ENCODE peak calls at places on chromosomes 11 and 22, in ten cellular contexts. H is CD8-positive, alpha-beta T cell; L is kidney; B is fibroblast of the aortic adventitia; F is choroid plexus epithelial cell; C is BE2C; X is uterus; Y is tibial artery; T is AG09319; Q is H1. W is an unnamed sample.
A peak's percentile ranks its signal among the peaks of the same experiment; 100 is the strongest.

GRCh38 chr22:48475661-48476345 is 1351.9 kb downstream of the BRD1 start:
- DNase-seq in L (no peak), Y (no peak), X (no peak), T (no peak), B (no peak), C (no peak), H (no peak), Q (no peak), F (no peak), W (no peak)

GRCh38 chr11:18536195-18536594 is 9.5 kb upstream of the TSG101 start:
- DNase-seq in Q (no peak), T (no peak), H (no peak), B (no peak), X (no peak), L (no peak), Y (no peak), F (no peak), C (no peak), W (no peak)

GRCh38 chr11:113681282-113681681 is 24.8 kb downstream of the TMPRSS5 start:
- DNase-seq in X (no peak), F (no peak), T (no peak), L (no peak), H (no peak), C (no peak), Q (no peak), B (no peak), Y (no peak), W (no peak)

GRCh38 chr11:127105578-127105977 is 105.0 kb upstream of the KIRREL3 start:
- DNase-seq in X (no peak), L (no peak), Y (no peak), H (no peak), T (no peak), B (no peak), Q (no peak), F (no peak), C (no peak), W (no peak)

GRCh38 chr22:38989461-38989860 is 7.3 kb downstream of the APOBEC3B start:
- DNase-seq in B (no peak), L (peak; percentile 58), Y (no peak), T (no peak), F (no peak), Q (no peak), X (no peak), C (no peak), H (peak; percentile 44), W (no peak)

GRCh38 chr11:495537-495931 is 11.5 kb downstream of the RNH1 start:
- DNase-seq in T (no peak), H (no peak), F (no peak), Y (no peak), B (no peak), X (no peak), L (no peak), Q (no peak), C (no peak), W (no peak)

GRCh38 chr22:27990451-27990840 is 71.4 kb upstream of the PITPNB start:
- DNase-seq in H (no peak), F (no peak), T (no peak), C (no peak), L (no peak), Q (no peak), Y (no peak), X (no peak), B (no peak), W (no peak)

GRCh38 chr11:6237271-6237670 is 1.6 kb upstream of the CNGA4 start:
- DNase-seq in C (no peak), F (no peak), B (no peak), H (no peak), Y (no peak), Q (no peak), T (no peak), X (no peak), L (no peak), W (no peak)

GRCh38 chr11:69956669-69957190 is 121.4 kb upstream of the ANO1 start:
- DNase-seq in Y (no peak), B (no peak), X (no peak), L (peak; percentile 53), F (no peak), H (no peak), T (no peak), C (peak; percentile 4), Q (no peak), W (no peak)

GRCh38 chr11:25860677-25861445 is 471.1 kb upstream of the ANO3 start:
- DNase-seq in C (no peak), Y (no peak), F (peak; percentile 80), B (peak; percentile 30), X (no peak), H (no peak), L (no peak), Q (no peak), T (no peak), W (no peak)

GRCh38 chr11:96614846-96615245 is 225.0 kb downstream of the JRKL start:
- DNase-seq in B (no peak), Q (no peak), X (no peak), L (no peak), C (peak; percentile 86), F (no peak), T (no peak), Y (no peak), H (no peak), W (no peak)

GRCh38 chr11:96126917-96127595 is 203.1 kb upstream of the MTMR2 start:
- DNase-seq in T (no peak), B (no peak), Q (no peak), C (no peak), L (no peak), Y (no peak), F (no peak), X (no peak), H (no peak), W (no peak)

DNA sequence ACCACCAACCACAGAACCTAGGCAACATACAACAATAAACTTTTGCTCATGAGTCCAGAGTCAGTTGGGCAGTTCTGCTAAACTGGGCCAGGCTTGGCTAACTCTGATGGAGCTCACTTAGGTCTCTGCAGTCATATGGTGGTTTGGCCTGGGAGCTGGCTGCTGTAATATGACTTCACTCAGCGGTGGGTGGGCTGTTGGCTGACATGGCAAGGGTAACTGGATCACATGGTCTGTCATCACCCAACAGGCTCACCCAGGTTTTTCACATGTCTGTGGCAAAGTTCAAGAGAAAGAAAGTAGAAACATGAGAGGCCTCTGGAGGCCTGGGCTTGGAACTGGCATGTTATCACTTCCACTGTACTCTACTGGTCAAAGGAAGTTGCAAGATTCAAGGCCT is 43.2 kb upstream of the CLMP start:
- DNase-seq in H (no peak), T (peak; percentile 68), Q (no peak), L (no peak), Y (peak; percentile 88), C (no peak), X (no peak), F (peak; percentile 97), B (peak; percentile 93), W (no peak)
- TF ChIP-seq CTCF in H (no peak), T (no peak), Q (no peak), L (no peak), Y (no peak), C (no peak), X (no peak), F (peak; percentile 37), B (peak; percentile 6), W (no peak)

GRCh38 chr11:124071622-124071948 is 30.5 kb upstream of the OR10G7 start:
- DNase-seq in L (no peak), F (no peak), B (no peak), X (no peak), T (no peak), H (no peak), Y (no peak), C (no peak), Q (no peak), W (no peak)
- TF ChIP-seq CTCF in L (no peak), F (no peak), B (no peak), X (no peak), T (no peak), H (no peak), Y (no peak), C (no peak), Q (no peak), W (peak; percentile 36)

GRCh38 chr11:57619331-57619730 is 21.8 kb downstream of the SERPING1 start:
- DNase-seq in C (no peak), T (no peak), Y (no peak), L (no peak), X (no peak), H (no peak), Q (no peak), F (no peak), B (no peak), W (no peak)
- TF ChIP-seq CTCF in C (peak; percentile 33), T (no peak), Y (no peak), L (no peak), X (no peak), H (no peak), Q (no peak), F (peak; percentile 31), B (no peak), W (peak; percentile 21)

GRCh38 chr11:14973621-14974020 is 1.5 kb upstream of the CALCA start:
- DNase-seq in F (peak; percentile 22), L (peak; percentile 76), H (no peak), B (peak; percentile 18), X (no peak), Q (no peak), Y (no peak), C (peak; percentile 18), T (no peak), W (peak; percentile 45)

GRCh38 chr11:14971865-14972580 is at the start of gene CALCA:
- DNase-seq in C (peak; percentile 58), Q (no peak), X (no peak), H (no peak), F (no peak), Y (no peak), L (peak; percentile 66), B (peak; percentile 17), T (no peak), W (no peak)

GRCh38 chr11:14972581-14973490 is 685 bp upstream of the CALCA start:
- DNase-seq in T (no peak), Y (no peak), H (no peak), X (no peak), L (no peak), B (no peak), C (no peak), F (no peak), Q (no peak), W (no peak)

GRCh38 chr11:14967581-14968214 is 4.5 kb downstream of the CALCA start:
- DNase-seq in C (no peak), H (no peak), Y (no peak), T (no peak), X (no peak), L (no peak), B (no peak), Q (no peak), F (no peak), W (no peak)

GRCh38 chr11:14969922-14970323 is 2.2 kb downstream of the CALCA start:
- DNase-seq in C (peak; percentile 65), L (no peak), T (no peak), H (peak; percentile 31), B (peak; percentile 11), Y (no peak), F (peak; percentile 38), Q (peak; percentile 49), X (no peak), W (peak; percentile 94)
- TF ChIP-seq CTCF in C (peak; percentile 57), L (no peak), T (peak; percentile 42), H (peak; percentile 47), B (peak; percentile 61), Y (no peak), F (peak; percentile 68), Q (peak; percentile 82), X (no peak), W (peak; percentile 61)

W was measured in endothelial cell.